ENCODE peak calls at places on chromosomes 2 and 18, in seven cellular contexts. B is CD4-positive, CD25-positive, alpha-beta regulatory T cell; S is NCI-H2171 treated with DMSO at 0.1 percent for 48 hours; G is stimulated activated CD4-positive, alpha-beta T cell treated with anti-CD3 and anti-CD28 coated beads, Interleukin-1b, Interleukin-23, amount 100 ng/mL, for 1 hour; Q is type B pancreatic cell; W is activated CD4-positive, alpha-beta memory T cell treated with anti-CD3 and anti-CD28 coated beads for 36 hours; F is SJCRH30. K is an unnamed sample.

GRCh38 chr2:226888378-226888915 is 52.6 kb downstream of the RHBDD1 start:
- DNase-seq in B (no peak), F (no peak), S (no peak), W (no peak), G (no peak), Q (no peak), K (no peak)

GRCh38 chr18:50816767-50817166 is 3.0 kb downstream of the MRO start:
- DNase-seq in S (peak), F (no peak), Q (no peak), W (no peak), B (no peak), G (no peak), K (no peak)

GRCh38 chr18:48937869-48938750 is 12.7 kb downstream of the SMAD7 start:
- DNase-seq in B (no peak), Q (no peak), G (no peak), S (no peak), F (no peak), W (no peak), K (no peak)

GRCh38 chr2:42328148-42328833 is 32.7 kb downstream of the COX7A2L start:
- DNase-seq in F (no peak), W (no peak), Q (no peak), G (no peak), B (no peak), S (peak), K (peak)

GRCh38 chr2:67898605-67899004 is 164.2 kb downstream of the C1D start:
- DNase-seq in Q (no peak), F (no peak), W (no peak), G (no peak), S (no peak), B (no peak), K (no peak)

GRCh38 chr2:241228860-241229516 is 40.5 kb downstream of the ANO7 start:
- DNase-seq in S (no peak), F (no peak), Q (no peak), W (no peak), B (no peak), G (no peak), K (no peak)

GRCh38 chr2:106293379-106293778 is 99.3 kb upstream of the UXS1 start:
- DNase-seq in Q (no peak), S (no peak), B (no peak), G (no peak), W (no peak), F (no peak), K (no peak)

GRCh38 chr2:147696426-147696825 is 148.4 kb upstream of the ACVR2A start:
- DNase-seq in S (no peak), B (no peak), W (no peak), G (no peak), F (no peak), Q (no peak), K (no peak)

GRCh38 chr2:200795044-200795443 is 16.7 kb upstream of the BZW1 start:
- DNase-seq in Q (no peak), W (no peak), F (no peak), G (no peak), S (no peak), B (no peak), K (no peak)

GRCh38 chr2:226151157-226151556 is 648.5 kb downstream of the IRS1 start:
- DNase-seq in Q (no peak), B (no peak), S (no peak), G (no peak), F (no peak), W (no peak), K (no peak)

GRCh38 chr2:132374551-132374950 is 42.1 kb upstream of the GPR39 start:
- DNase-seq in F (no peak), Q (no peak), G (no peak), W (no peak), S (no peak), B (no peak), K (no peak)

GRCh38 chr2:218896501-218897393 is 16.1 kb downstream of the WNT10A start:
- DNase-seq in G (peak), Q (peak), B (peak), W (peak), S (peak), F (peak), K (peak)

GRCh38 chr2:54897420-54898310 is 152.6 kb downstream of the RTN4 start:
- DNase-seq in B (no peak), Q (no peak), W (peak), F (no peak), G (no peak), S (no peak), K (no peak)

GRCh38 chr18:71336811-71337210 is 1048.0 kb downstream of the SOCS6 start:
- DNase-seq in S (no peak), B (no peak), Q (no peak), F (no peak), W (no peak), G (no peak), K (no peak)

GRCh38 chr18:8001711-8002110 is 434.6 kb downstream of the PTPRM start:
- DNase-seq in Q (no peak), F (no peak), G (no peak), B (no peak), W (no peak), S (no peak), K (no peak)

GRCh38 chr2:27849558-27849957 is 40.6 kb downstream of the RBKS start:
- DNase-seq in S (no peak), B (no peak), W (no peak), F (peak), Q (no peak), G (no peak), K (no peak)

GRCh38 chr2:3738454-3738853 is 35.1 kb downstream of the DCDC2C start:
- DNase-seq in G (no peak), S (peak), W (peak), B (no peak), Q (no peak), F (peak), K (no peak)

GRCh38 chr2:213086566-213086965 is 64.8 kb downstream of the IKZF2 start:
- DNase-seq in F (no peak), Q (no peak), S (no peak), B (no peak), W (no peak), G (no peak), K (no peak)

GRCh38 chr2:126822115-126822514 is 76.6 kb upstream of the TEX51 start:
- DNase-seq in F (no peak), B (no peak), S (no peak), G (no peak), W (no peak), Q (no peak), K (no peak)

GRCh38 chr2:150548527-150548926 is 61.1 kb upstream of the RND3 start:
- DNase-seq in S (no peak), F (peak), W (no peak), B (no peak), Q (no peak), G (no peak), K (no peak)

GRCh38 chr2:220279372-220279771 is 651.9 kb downstream of the SLC4A3 start:
- DNase-seq in W (no peak), F (no peak), B (no peak), Q (no peak), S (no peak), G (no peak), K (no peak)

GRCh38 chr2:146979746-146980145 is 865.1 kb upstream of the ACVR2A start:
- DNase-seq in S (no peak), W (no peak), G (no peak), B (no peak), F (no peak), Q (no peak), K (no peak)

GRCh38 chr2:170812716-170813585 is 3.7 kb upstream of the GAD1 start:
- DNase-seq in G (no peak), Q (no peak), W (no peak), B (no peak), F (peak), S (peak), K (peak)

GRCh38 chr2:222693837-222694236 is 22.4 kb downstream of the MOGAT1 start:
- DNase-seq in G (no peak), W (no peak), S (peak), B (no peak), Q (no peak), F (no peak), K (no peak)

GRCh38 chr2:189526241-189526640 is 54.3 kb downstream of the SLC40A1 start:
- DNase-seq in G (no peak), B (no peak), F (no peak), W (no peak), Q (no peak), S (no peak), K (no peak)

GRCh38 chr18:73752546-73752945 is 395.1 kb downstream of the FBXO15 start:
- DNase-seq in F (no peak), W (no peak), B (no peak), G (no peak), S (no peak), Q (no peak), K (no peak)

GRCh38 chr2:168316073-168316440 is 68.7 kb upstream of the STK39 start:
- DNase-seq in F (no peak), G (no peak), Q (no peak), B (no peak), S (no peak), W (no peak), K (no peak)

GRCh38 chr2:160347269-160347863 is 146.2 kb downstream of the RBMS1 start:
- DNase-seq in B (no peak), F (no peak), S (no peak), Q (no peak), W (no peak), G (no peak), K (no peak)

GRCh38 chr2:160097329-160097728 is 34.9 kb upstream of the PLA2R1 start:
- DNase-seq in G (no peak), S (no peak), W (no peak), B (no peak), F (no peak), Q (no peak), K (no peak)

GRCh38 chr2:120587326-120587996 is 148.2 kb upstream of the GLI2 start:
- DNase-seq in B (no peak), F (no peak), S (no peak), W (no peak), G (no peak), Q (no peak), K (no peak)

GRCh38 chr2:191693151-191693550 is 15.2 kb downstream of the NABP1 start:
- DNase-seq in Q (no peak), B (no peak), W (no peak), F (no peak), S (no peak), G (no peak), K (no peak)